ENCODE peak calls at places on chromosomes 3 and 15, in four cellular contexts. One of them, this sample, is unnamed.
A peak's percentile ranks its signal among the peaks of the same experiment; 100 is the strongest.

GRCh38 chr3:87082806-87083440 is 92.0 kb upstream of the VGLL3 start:
- DNase-seq in PC-3: peak; percentile 85
- DNase-seq in Right ventricle myocardium superior: no peak
- DNase-seq in stimulated activated CD4-positive, alpha-beta T cell treated with anti-CD3 and anti-CD28 coated beads, Interleukin-15, amount 100 ng/mL, for 24 hours: no peak
- DNase-seq in this sample: peak; percentile 38

GRCh38 chr3:47250309-47251060 is 32.1 kb downstream of the KIF9 start:
- DNase-seq in PC-3: peak; percentile 61
- DNase-seq in Right ventricle myocardium superior: peak; percentile 46
- DNase-seq in stimulated activated CD4-positive, alpha-beta T cell treated with anti-CD3 and anti-CD28 coated beads, Interleukin-15, amount 100 ng/mL, for 24 hours: no peak
- DNase-seq in this sample: no peak

GRCh38 chr3:125039041-125039896 is 16.5 kb downstream of the HEG1 start:
- DNase-seq in PC-3: no peak
- DNase-seq in Right ventricle myocardium superior: no peak
- DNase-seq in stimulated activated CD4-positive, alpha-beta T cell treated with anti-CD3 and anti-CD28 coated beads, Interleukin-15, amount 100 ng/mL, for 24 hours: no peak
- DNase-seq in this sample: no peak

GRCh38 chr15:39501366-39501765 is 79.5 kb upstream of the THBS1 start:
- DNase-seq in PC-3: peak; percentile 4
- DNase-seq in Right ventricle myocardium superior: no peak
- DNase-seq in stimulated activated CD4-positive, alpha-beta T cell treated with anti-CD3 and anti-CD28 coated beads, Interleukin-15, amount 100 ng/mL, for 24 hours: no peak
- DNase-seq in this sample: no peak

GRCh38 chr3:196686436-196686835 is 25.6 kb downstream of the CEP19 start:
- DNase-seq in PC-3: no peak
- DNase-seq in Right ventricle myocardium superior: no peak
- DNase-seq in stimulated activated CD4-positive, alpha-beta T cell treated with anti-CD3 and anti-CD28 coated beads, Interleukin-15, amount 100 ng/mL, for 24 hours: no peak
- DNase-seq in this sample: no peak

GRCh38 chr3:2652416-2652815 is 457.8 kb downstream of the IL5RA start:
- DNase-seq in PC-3: no peak
- DNase-seq in Right ventricle myocardium superior: no peak
- DNase-seq in stimulated activated CD4-positive, alpha-beta T cell treated with anti-CD3 and anti-CD28 coated beads, Interleukin-15, amount 100 ng/mL, for 24 hours: no peak
- DNase-seq in this sample: no peak

GRCh38 chr15:81108427-81108826 is 25.6 kb upstream of the CFAP161 start:
- DNase-seq in PC-3: peak; percentile 26
- DNase-seq in Right ventricle myocardium superior: no peak
- DNase-seq in stimulated activated CD4-positive, alpha-beta T cell treated with anti-CD3 and anti-CD28 coated beads, Interleukin-15, amount 100 ng/mL, for 24 hours: peak; percentile 31
- DNase-seq in this sample: peak; percentile 53

GRCh38 chr3:129615751-129616281 is 9.3 kb upstream of the PLXND1 start:
- DNase-seq in PC-3: no peak
- DNase-seq in Right ventricle myocardium superior: peak; percentile 58
- DNase-seq in stimulated activated CD4-positive, alpha-beta T cell treated with anti-CD3 and anti-CD28 coated beads, Interleukin-15, amount 100 ng/mL, for 24 hours: no peak
- DNase-seq in this sample: no peak

GRCh38 chr3:123620338-123620737 is 35.5 kb upstream of the HACD2 start:
- DNase-seq in PC-3: peak; percentile 50
- DNase-seq in Right ventricle myocardium superior: no peak
- DNase-seq in stimulated activated CD4-positive, alpha-beta T cell treated with anti-CD3 and anti-CD28 coated beads, Interleukin-15, amount 100 ng/mL, for 24 hours: no peak
- DNase-seq in this sample: no peak

GRCh38 chr3:160568989-160569388 is 3.6 kb upstream of the KPNA4 start:
- DNase-seq in PC-3: no peak
- DNase-seq in Right ventricle myocardium superior: peak; percentile 34
- DNase-seq in stimulated activated CD4-positive, alpha-beta T cell treated with anti-CD3 and anti-CD28 coated beads, Interleukin-15, amount 100 ng/mL, for 24 hours: no peak
- DNase-seq in this sample: no peak

GRCh38 chr3:127712461-127712860 is 39.7 kb downstream of the ABTB1 start:
- DNase-seq in PC-3: no peak
- DNase-seq in Right ventricle myocardium superior: no peak
- DNase-seq in stimulated activated CD4-positive, alpha-beta T cell treated with anti-CD3 and anti-CD28 coated beads, Interleukin-15, amount 100 ng/mL, for 24 hours: no peak
- DNase-seq in this sample: no peak

GRCh38 chr3:10994311-10994710 is 1.8 kb downstream of the SLC6A1 start:
- DNase-seq in PC-3: no peak
- DNase-seq in Right ventricle myocardium superior: no peak
- DNase-seq in stimulated activated CD4-positive, alpha-beta T cell treated with anti-CD3 and anti-CD28 coated beads, Interleukin-15, amount 100 ng/mL, for 24 hours: no peak
- DNase-seq in this sample: no peak

GRCh38 chr3:126847061-126847460 is 135.9 kb upstream of the PLXNA1 start:
- DNase-seq in PC-3: no peak
- DNase-seq in Right ventricle myocardium superior: no peak
- DNase-seq in stimulated activated CD4-positive, alpha-beta T cell treated with anti-CD3 and anti-CD28 coated beads, Interleukin-15, amount 100 ng/mL, for 24 hours: no peak
- DNase-seq in this sample: no peak

GRCh38 chr15:94080416-94080815 is 150.9 kb upstream of the MCTP2 start:
- DNase-seq in PC-3: peak; percentile 84
- DNase-seq in Right ventricle myocardium superior: peak; percentile 68
- DNase-seq in stimulated activated CD4-positive, alpha-beta T cell treated with anti-CD3 and anti-CD28 coated beads, Interleukin-15, amount 100 ng/mL, for 24 hours: no peak
- DNase-seq in this sample: no peak

GRCh38 chr15:61839541-61839940 is 220.7 kb downstream of the VPS13C start:
- DNase-seq in PC-3: no peak
- DNase-seq in Right ventricle myocardium superior: no peak
- DNase-seq in stimulated activated CD4-positive, alpha-beta T cell treated with anti-CD3 and anti-CD28 coated beads, Interleukin-15, amount 100 ng/mL, for 24 hours: no peak
- DNase-seq in this sample: no peak

GRCh38 chr3:195911946-195912270 is 3.6 kb upstream of the TNK2 start:
- DNase-seq in PC-3: peak; percentile 29
- DNase-seq in Right ventricle myocardium superior: no peak
- DNase-seq in stimulated activated CD4-positive, alpha-beta T cell treated with anti-CD3 and anti-CD28 coated beads, Interleukin-15, amount 100 ng/mL, for 24 hours: no peak
- DNase-seq in this sample: no peak

GRCh38 chr3:106257172-106257571 is 388.4 kb upstream of the CBLB start:
- DNase-seq in PC-3: no peak
- DNase-seq in Right ventricle myocardium superior: no peak
- DNase-seq in stimulated activated CD4-positive, alpha-beta T cell treated with anti-CD3 and anti-CD28 coated beads, Interleukin-15, amount 100 ng/mL, for 24 hours: no peak
- DNase-seq in this sample: peak; percentile 57

GRCh38 chr15:82850731-82851130 is 41.3 kb downstream of the WHAMM start:
- DNase-seq in PC-3: no peak
- DNase-seq in Right ventricle myocardium superior: no peak
- DNase-seq in stimulated activated CD4-positive, alpha-beta T cell treated with anti-CD3 and anti-CD28 coated beads, Interleukin-15, amount 100 ng/mL, for 24 hours: no peak
- DNase-seq in this sample: no peak

GRCh38 chr15:60392986-60393811 is 4.6 kb downstream of the ANXA2 start:
- DNase-seq in PC-3: peak; percentile 97
- DNase-seq in Right ventricle myocardium superior: no peak
- DNase-seq in stimulated activated CD4-positive, alpha-beta T cell treated with anti-CD3 and anti-CD28 coated beads, Interleukin-15, amount 100 ng/mL, for 24 hours: peak; percentile 9
- DNase-seq in this sample: no peak

GRCh38 chr3:39193391-39193790 is 996 bp upstream of the XIRP1 start:
- DNase-seq in PC-3: no peak
- DNase-seq in Right ventricle myocardium superior: no peak
- DNase-seq in stimulated activated CD4-positive, alpha-beta T cell treated with anti-CD3 and anti-CD28 coated beads, Interleukin-15, amount 100 ng/mL, for 24 hours: no peak
- DNase-seq in this sample: no peak

GRCh38 chr15:51022206-51022605 is 72.5 kb downstream of the TNFAIP8L3 start:
- DNase-seq in PC-3: no peak
- DNase-seq in Right ventricle myocardium superior: no peak
- DNase-seq in stimulated activated CD4-positive, alpha-beta T cell treated with anti-CD3 and anti-CD28 coated beads, Interleukin-15, amount 100 ng/mL, for 24 hours: no peak
- DNase-seq in this sample: no peak

GRCh38 chr15:81296673-81297072 is 27.3 kb downstream of the STARD5 start:
- DNase-seq in PC-3: no peak
- DNase-seq in Right ventricle myocardium superior: peak; percentile 71
- DNase-seq in stimulated activated CD4-positive, alpha-beta T cell treated with anti-CD3 and anti-CD28 coated beads, Interleukin-15, amount 100 ng/mL, for 24 hours: peak; percentile 80
- DNase-seq in this sample: peak; percentile 94